ENCODE peak calls at places on chromosomes 3 and 15, in eight cellular contexts. One of them, this sample, is unnamed.

GRCh38 chr15:35477853-35478252 is 68.1 kb downstream of the DPH6 start:
- DNase-seq in tibial nerve: no peak
- DNase-seq in A549: no peak
- DNase-seq in central memory CD8-positive, alpha-beta T cell: no peak
- DNase-seq in Peyer's patch: no peak
- DNase-seq in RPMI7951: no peak
- DNase-seq in lower leg skin: no peak
- DNase-seq in DMS53: no peak
- DNase-seq in this sample: no peak

GRCh38 chr15:73965730-73966103 is 26.4 kb downstream of the STOML1 start:
- DNase-seq in Peyer's patch: no peak
- DNase-seq in lower leg skin: no peak
- DNase-seq in central memory CD8-positive, alpha-beta T cell: no peak
- DNase-seq in A549: no peak
- DNase-seq in tibial nerve: no peak
- DNase-seq in RPMI7951: peak
- DNase-seq in DMS53: peak
- DNase-seq in this sample: no peak

GRCh38 chr15:74552761-74553441 is 11.9 kb downstream of the ARID3B start:
- DNase-seq in lower leg skin: no peak
- DNase-seq in central memory CD8-positive, alpha-beta T cell: no peak
- DNase-seq in Peyer's patch: no peak
- DNase-seq in tibial nerve: no peak
- DNase-seq in A549: no peak
- DNase-seq in DMS53: no peak
- DNase-seq in RPMI7951: no peak
- DNase-seq in this sample: no peak

GRCh38 chr3:138441742-138442141 is 7.3 kb downstream of the ESYT3 start:
- DNase-seq in tibial nerve: no peak
- DNase-seq in A549: peak
- DNase-seq in RPMI7951: peak
- DNase-seq in central memory CD8-positive, alpha-beta T cell: no peak
- DNase-seq in Peyer's patch: no peak
- DNase-seq in lower leg skin: no peak
- DNase-seq in DMS53: no peak
- DNase-seq in this sample: peak

GRCh38 chr3:126568776-126569342 is 10.1 kb upstream of the C3orf22 start:
- DNase-seq in central memory CD8-positive, alpha-beta T cell: no peak
- DNase-seq in lower leg skin: no peak
- DNase-seq in tibial nerve: no peak
- DNase-seq in RPMI7951: no peak
- DNase-seq in A549: no peak
- DNase-seq in DMS53: no peak
- DNase-seq in Peyer's patch: peak
- DNase-seq in this sample: no peak

GRCh38 chr3:118803096-118803476 is 231.6 kb downstream of the IGSF11 start:
- DNase-seq in lower leg skin: no peak
- DNase-seq in DMS53: peak
- DNase-seq in tibial nerve: no peak
- DNase-seq in Peyer's patch: no peak
- DNase-seq in RPMI7951: no peak
- DNase-seq in A549: no peak
- DNase-seq in central memory CD8-positive, alpha-beta T cell: no peak
- DNase-seq in this sample: peak

GRCh38 chr3:120645083-120645800 is 36.8 kb downstream of the HGD start:
- DNase-seq in DMS53: no peak
- DNase-seq in central memory CD8-positive, alpha-beta T cell: no peak
- DNase-seq in Peyer's patch: no peak
- DNase-seq in tibial nerve: no peak
- DNase-seq in lower leg skin: no peak
- DNase-seq in A549: no peak
- DNase-seq in RPMI7951: peak
- DNase-seq in this sample: peak

GRCh38 chr3:188362405-188362831 is 208.5 kb downstream of the LPP start:
- DNase-seq in tibial nerve: no peak
- DNase-seq in A549: peak
- DNase-seq in lower leg skin: no peak
- DNase-seq in DMS53: peak
- DNase-seq in Peyer's patch: no peak
- DNase-seq in central memory CD8-positive, alpha-beta T cell: no peak
- DNase-seq in RPMI7951: peak
- DNase-seq in this sample: peak

GRCh38 chr3:55728461-55729100 is 241.5 kb upstream of the WNT5A start:
- DNase-seq in DMS53: no peak
- DNase-seq in tibial nerve: no peak
- DNase-seq in central memory CD8-positive, alpha-beta T cell: no peak
- DNase-seq in A549: no peak
- DNase-seq in RPMI7951: peak
- DNase-seq in Peyer's patch: no peak
- DNase-seq in lower leg skin: no peak
- DNase-seq in this sample: no peak